ENCODE peak calls at places on chromosomes 1 and 21, in five cellular contexts. L, Z, D, W and A are unnamed samples.
A peak's percentile ranks its signal among the peaks of the same experiment; 100 is the strongest.

GRCh38 chr1:118960567-118961136 is 27.5 kb downstream of the TBX15 start:
- DNase-seq in L (no peak), Z (peak; percentile 30), D (no peak), W (peak; percentile 80), A (peak; percentile 72)

GRCh38 chr1:151966061-151966460 is 27.6 kb downstream of the S100A10 start:
- DNase-seq in L (no peak), Z (no peak), D (no peak), W (no peak), A (no peak)

GRCh38 chr1:162908780-162909179 is 47.8 kb upstream of the CCDC190 start:
- DNase-seq in L (no peak), Z (no peak), D (no peak), W (peak; percentile 66), A (peak; percentile 41)

GRCh38 chr1:44808938-44809917 is 905 bp downstream of the BTBD19 start:
- DNase-seq in L (no peak), Z (no peak), D (peak; percentile 36), W (no peak), A (no peak)

GRCh38 chr1:67674260-67675011 is 10.6 kb upstream of the GADD45A start:
- DNase-seq in L (peak; percentile 63), Z (peak; percentile 30), D (peak; percentile 12), W (no peak), A (no peak)

GRCh38 chr21:38955495-38955894 is 149.8 kb downstream of the ETS2 start:
- DNase-seq in L (no peak), Z (no peak), D (no peak), W (no peak), A (no peak)

GRCh38 chr1:245822997-245823396 is 668.2 kb downstream of the KIF26B start:
- DNase-seq in L (no peak), Z (no peak), D (no peak), W (peak; percentile 84), A (peak; percentile 92)

GRCh38 chr1:40045766-40046165 is 5.2 kb downstream of the CAP1 start:
- DNase-seq in L (no peak), Z (no peak), D (no peak), W (no peak), A (no peak)

GRCh38 chr1:180503274-180503862 is 991 bp upstream of the ACBD6 start:
- DNase-seq in L (no peak), Z (no peak), D (no peak), W (no peak), A (no peak)

GRCh38 chr1:52534928-52535764 is 17.7 kb downstream of the TUT4 start:
- DNase-seq in L (no peak), Z (no peak), D (no peak), W (no peak), A (no peak)

GRCh38 chr1:94351441-94351840 is 66.7 kb upstream of the ABCD3 start:
- DNase-seq in L (no peak), Z (no peak), D (no peak), W (no peak), A (no peak)

GRCh38 chr1:21913763-21914162 is 23.3 kb downstream of the HSPG2 start:
- DNase-seq in L (no peak), Z (no peak), D (no peak), W (no peak), A (no peak)

GRCh38 chr1:229296541-229296941 is 25.6 kb downstream of the RAB4A start:
- DNase-seq in L (no peak), Z (no peak), D (no peak), W (peak; percentile 43), A (peak; percentile 24)

GRCh38 chr1:210241121-210241520 is 8.5 kb downstream of the SERTAD4 start:
- DNase-seq in L (no peak), Z (no peak), D (no peak), W (no peak), A (no peak)

GRCh38 chr21:41280115-41280919 is 36.3 kb upstream of the FAM3B start:
- DNase-seq in L (no peak), Z (no peak), D (no peak), W (peak; percentile 30), A (peak; percentile 89)

GRCh38 chr1:62912028-62912638 is 128.2 kb downstream of the ATG4C start:
- DNase-seq in L (no peak), Z (no peak), D (no peak), W (no peak), A (peak; percentile 3)

GRCh38 chr1:221264848-221265247 is 385.6 kb downstream of the HLX start:
- DNase-seq in L (no peak), Z (no peak), D (no peak), W (no peak), A (no peak)

GRCh38 chr1:221271696-221272095 is 392.5 kb downstream of the HLX start:
- DNase-seq in L (no peak), Z (no peak), D (no peak), W (no peak), A (no peak)

GRCh38 chr1:221272940-221273339 is 393.7 kb downstream of the HLX start:
- DNase-seq in L (no peak), Z (no peak), D (no peak), W (no peak), A (no peak)

GRCh38 chr1:221263831-221264767 is 384.9 kb downstream of the HLX start:
- DNase-seq in L (peak; percentile 82), Z (no peak), D (peak; percentile 41), W (peak; percentile 51), A (peak; percentile 79)

DNA sequence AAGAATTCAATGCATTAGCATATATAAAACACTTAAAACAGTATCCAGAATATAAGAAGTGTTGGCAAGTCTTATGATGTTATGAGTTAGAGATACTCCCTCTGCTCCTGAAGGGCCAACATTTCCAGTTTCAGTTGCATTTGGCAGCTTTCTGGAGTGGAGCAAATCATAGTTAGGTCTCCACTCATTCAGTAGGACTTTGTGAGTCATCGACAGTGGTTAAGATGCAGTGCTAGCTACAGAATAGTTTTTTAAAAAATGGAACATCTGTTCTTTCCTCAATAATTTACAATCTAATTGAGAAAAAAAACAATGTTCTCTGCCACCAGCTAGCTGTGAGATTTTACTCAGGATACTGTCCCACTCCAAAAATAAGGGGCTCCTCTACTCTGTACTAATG is 389.1 kb downstream of the HLX start:
- DNase-seq in L (no peak), Z (no peak), D (no peak), W (peak; percentile 54), A (peak; percentile 68)
- TF ChIP-seq CTCF in L (no peak), Z (no peak), D (no peak), W (no peak), A (no peak)

DNA sequence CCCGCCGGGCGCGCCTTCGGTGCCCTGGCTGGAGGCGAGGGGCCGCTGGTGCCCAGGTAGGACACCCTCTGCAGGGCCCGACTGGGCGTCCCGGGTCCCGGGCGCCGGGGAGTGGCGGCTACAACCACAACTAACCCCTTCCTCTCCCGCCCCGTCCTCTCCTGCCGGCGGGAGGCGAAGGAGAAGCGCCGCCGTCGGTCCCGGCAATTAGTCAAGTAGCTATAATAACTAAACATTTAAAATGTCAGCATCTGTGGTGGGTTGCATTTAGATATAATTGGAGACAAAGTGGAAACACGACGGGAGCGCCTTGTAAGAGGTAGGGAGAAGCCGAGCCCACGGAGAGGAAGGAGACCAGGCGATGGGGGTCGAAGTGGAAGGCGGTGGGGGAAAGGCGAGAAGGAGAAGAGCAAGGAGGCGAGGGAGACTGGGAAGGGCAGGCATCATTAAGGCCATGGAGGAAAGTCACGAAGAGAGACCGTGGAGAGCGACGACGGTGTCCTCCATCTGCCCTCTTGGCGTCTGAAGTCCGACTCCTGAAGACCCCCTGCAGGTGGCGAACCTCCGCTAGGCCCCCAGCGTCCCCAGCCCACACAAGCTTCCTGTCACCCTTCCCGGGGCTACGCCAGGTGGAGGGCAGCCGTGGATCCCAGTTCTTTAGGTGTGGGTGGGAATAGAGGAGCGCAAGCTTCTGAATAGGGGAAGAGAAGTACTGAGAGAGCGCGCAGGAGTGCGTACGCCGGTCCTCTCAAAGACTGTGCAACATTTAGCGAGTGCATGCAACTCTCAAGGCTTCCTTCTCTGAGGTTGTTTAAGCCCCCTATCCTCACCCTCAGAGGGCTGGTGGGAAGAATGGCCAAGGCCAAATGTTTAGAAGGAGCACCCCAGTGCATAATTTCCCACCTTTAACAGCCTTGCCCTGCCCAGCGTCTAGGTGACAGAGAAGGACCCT is 1.6 kb downstream of the CNIH3 start:
- DNase-seq in L (no peak), Z (no peak), D (no peak), W (no peak), A (no peak)
- H3K4me3 ChIP-seq in L (peak overlapping the region; percentile 16), Z (peak overlapping the region; percentile 39), D (no peak overlapping the region), W (peak overlapping the region; percentile 49), A (peak overlapping the region; percentile 68)

GRCh38 chr1:33656467-33656866 is 184.0 kb downstream of the ZSCAN20 start:
- DNase-seq in L (no peak), Z (no peak), D (no peak), W (no peak), A (no peak)

GRCh38 chr1:33653226-33653625 is 180.8 kb downstream of the ZSCAN20 start:
- DNase-seq in L (no peak), Z (no peak), D (no peak), W (no peak), A (no peak)

GRCh38 chr1:33657833-33658232 is 185.4 kb downstream of the ZSCAN20 start:
- DNase-seq in L (no peak), Z (no peak), D (no peak), W (no peak), A (no peak)

GRCh38 chr1:33655496-33655895 is 183.1 kb downstream of the ZSCAN20 start:
- DNase-seq in L (no peak), Z (no peak), D (no peak), W (no peak), A (no peak)

GRCh38 chr1:33654267-33654832 is 181.9 kb downstream of the ZSCAN20 start:
- DNase-seq in L (no peak), Z (no peak), D (no peak), W (no peak), A (peak; percentile 5)
- TF ChIP-seq CTCF in L (peak; percentile 9), Z (no peak), D (peak; percentile 28), W (peak; percentile 69), A (peak; percentile 67)

DNA sequence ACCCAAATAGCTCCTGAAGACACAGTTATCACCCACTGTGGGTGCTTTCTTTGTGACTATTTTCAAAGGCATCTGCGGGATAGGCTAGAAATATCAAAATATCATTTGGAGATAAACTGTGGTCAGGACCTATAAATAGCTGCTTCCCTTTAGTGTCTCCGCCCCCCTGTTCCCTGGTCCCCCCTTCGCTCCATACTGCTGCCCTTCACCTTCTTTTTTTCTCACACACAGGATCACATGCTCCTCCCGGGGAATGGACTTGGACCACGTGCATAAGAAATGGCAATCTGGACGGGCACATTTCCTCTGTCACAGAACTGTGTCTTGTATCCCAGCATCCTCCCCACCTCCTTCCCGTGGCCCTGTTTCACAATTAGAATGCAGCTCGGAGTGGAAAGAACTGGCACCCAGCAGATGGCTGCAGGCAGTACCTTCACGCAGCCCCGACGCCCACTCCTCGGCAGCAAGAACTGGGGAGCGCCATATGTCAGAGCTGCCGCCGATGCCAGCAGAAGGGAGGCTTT is 68.8 kb upstream of the SSX2IP start:
- DNase-seq in L (no peak), Z (peak; percentile 45), D (no peak), W (no peak), A (no peak)
- H3K4me3 ChIP-seq in L (no peak overlapping the region), Z (no peak overlapping the region), D (no peak overlapping the region), W (peak overlapping the region; percentile 9), A (no peak overlapping the region)